ENCODE peak calls at places on chromosomes 3 and 15, in five cellular contexts. One of them, this sample, is unnamed.

GRCh38 chr3:31634485-31634884 is 101.8 kb downstream of the STT3B start:
- DNase-seq in endothelial cell of umbilical vein: no peak
- DNase-seq in transverse colon: no peak
- DNase-seq in HCT116: no peak
- DNase-seq in stomach: no peak
- DNase-seq in this sample: no peak

GRCh38 chr3:157122116-157122515 is 37.8 kb downstream of the CCNL1 start:
- DNase-seq in stomach: no peak
- DNase-seq in endothelial cell of umbilical vein: peak
- DNase-seq in HCT116: peak
- DNase-seq in transverse colon: no peak
- DNase-seq in this sample: no peak

GRCh38 chr3:181687738-181688137 is 24.0 kb upstream of the SOX2 start:
- DNase-seq in transverse colon: no peak
- DNase-seq in stomach: no peak
- DNase-seq in HCT116: no peak
- DNase-seq in endothelial cell of umbilical vein: no peak
- DNase-seq in this sample: no peak

GRCh38 chr15:65839985-65840384 is 29.3 kb upstream of the RAB11A start:
- DNase-seq in transverse colon: no peak
- DNase-seq in HCT116: no peak
- DNase-seq in stomach: no peak
- DNase-seq in endothelial cell of umbilical vein: no peak
- DNase-seq in this sample: no peak

GRCh38 chr3:160399347-160400047 is at the start of gene SMC4:
- DNase-seq in transverse colon: peak
- DNase-seq in HCT116: peak
- DNase-seq in stomach: peak
- DNase-seq in endothelial cell of umbilical vein: peak
- DNase-seq in this sample: peak

GRCh38 chr3:138081371-138082084 is 33.9 kb downstream of the DZIP1L start:
- DNase-seq in HCT116: no peak
- DNase-seq in endothelial cell of umbilical vein: no peak
- DNase-seq in transverse colon: no peak
- DNase-seq in stomach: no peak
- DNase-seq in this sample: no peak

GRCh38 chr15:87608238-87609028 is 648.1 kb downstream of the NTRK3 start:
- DNase-seq in transverse colon: no peak
- DNase-seq in endothelial cell of umbilical vein: no peak
- DNase-seq in stomach: no peak
- DNase-seq in HCT116: no peak
- DNase-seq in this sample: no peak

GRCh38 chr3:194286747-194287146 is 64.4 kb downstream of the CPN2 start:
- DNase-seq in HCT116: no peak
- DNase-seq in endothelial cell of umbilical vein: no peak
- DNase-seq in stomach: no peak
- DNase-seq in transverse colon: no peak
- DNase-seq in this sample: no peak

GRCh38 chr15:64046347-64047153 is at the start of gene DAPK2:
- DNase-seq in endothelial cell of umbilical vein: peak
- DNase-seq in HCT116: peak
- DNase-seq in transverse colon: peak
- DNase-seq in stomach: peak
- DNase-seq in this sample: peak

GRCh38 chr3:159018341-159018740 is 216.5 kb downstream of the MFSD1 start:
- DNase-seq in stomach: no peak
- DNase-seq in transverse colon: no peak
- DNase-seq in HCT116: no peak
- DNase-seq in endothelial cell of umbilical vein: no peak
- DNase-seq in this sample: no peak

GRCh38 chr3:195750797-195751520 is 30.2 kb downstream of the MUC20 start:
- DNase-seq in HCT116: no peak
- DNase-seq in endothelial cell of umbilical vein: no peak
- DNase-seq in transverse colon: no peak
- DNase-seq in stomach: no peak
- DNase-seq in this sample: peak

GRCh38 chr15:41331281-41331680 is 1.1 kb downstream of the OIP5 start:
- DNase-seq in endothelial cell of umbilical vein: no peak
- DNase-seq in transverse colon: no peak
- DNase-seq in HCT116: no peak
- DNase-seq in stomach: no peak
- DNase-seq in this sample: no peak

GRCh38 chr15:76195506-76196285 is 115.6 kb downstream of the ETFA start:
- DNase-seq in stomach: no peak
- DNase-seq in endothelial cell of umbilical vein: no peak
- DNase-seq in HCT116: no peak
- DNase-seq in transverse colon: no peak
- DNase-seq in this sample: peak

GRCh38 chr3:197354195-197355059 is 56.0 kb upstream of the DLG1 start:
- DNase-seq in transverse colon: peak
- DNase-seq in stomach: peak
- DNase-seq in endothelial cell of umbilical vein: no peak
- DNase-seq in HCT116: no peak
- DNase-seq in this sample: no peak

GRCh38 chr15:40338921-40339620 is 1.7 kb downstream of the CCDC9B start:
- DNase-seq in HCT116: peak
- DNase-seq in transverse colon: peak
- DNase-seq in stomach: no peak
- DNase-seq in endothelial cell of umbilical vein: peak
- DNase-seq in this sample: no peak

GRCh38 chr15:60473135-60473534 is 5.8 kb downstream of the ICE2 start:
- DNase-seq in stomach: no peak
- DNase-seq in HCT116: no peak
- DNase-seq in endothelial cell of umbilical vein: no peak
- DNase-seq in transverse colon: no peak
- DNase-seq in this sample: no peak

GRCh38 chr3:178754852-178755510 is 218.7 kb downstream of the KCNMB2 start:
- DNase-seq in transverse colon: no peak
- DNase-seq in stomach: no peak
- DNase-seq in endothelial cell of umbilical vein: no peak
- DNase-seq in HCT116: no peak
- DNase-seq in this sample: no peak

GRCh38 chr15:56353740-56354139 is 11.5 kb upstream of the TEX9 start:
- DNase-seq in endothelial cell of umbilical vein: no peak
- DNase-seq in transverse colon: no peak
- DNase-seq in HCT116: no peak
- DNase-seq in stomach: no peak
- DNase-seq in this sample: no peak

GRCh38 chr15:56736308-56736707 is 3.0 kb upstream of the ZNF280D start:
- DNase-seq in transverse colon: no peak
- DNase-seq in HCT116: no peak
- DNase-seq in stomach: no peak
- DNase-seq in endothelial cell of umbilical vein: peak
- DNase-seq in this sample: no peak

GRCh38 chr3:120167488-120167887 is 73.2 kb upstream of the GSK3B start:
- DNase-seq in HCT116: no peak
- DNase-seq in endothelial cell of umbilical vein: no peak
- DNase-seq in stomach: no peak
- DNase-seq in transverse colon: no peak
- DNase-seq in this sample: no peak

GRCh38 chr3:31622636-31623288 is 90.0 kb downstream of the STT3B start:
- DNase-seq in HCT116: no peak
- DNase-seq in transverse colon: no peak
- DNase-seq in endothelial cell of umbilical vein: no peak
- DNase-seq in stomach: no peak
- DNase-seq in this sample: no peak

GRCh38 chr15:51793521-51793920 is 35.9 kb upstream of the TMOD3 start:
- DNase-seq in stomach: peak
- DNase-seq in HCT116: no peak
- DNase-seq in endothelial cell of umbilical vein: peak
- DNase-seq in transverse colon: no peak
- DNase-seq in this sample: no peak

GRCh38 chr3:197023241-197023997 is 6.2 kb downstream of the MELTF start:
- DNase-seq in HCT116: no peak
- DNase-seq in endothelial cell of umbilical vein: no peak
- DNase-seq in stomach: no peak
- DNase-seq in transverse colon: no peak
- DNase-seq in this sample: peak

GRCh38 chr3:105594219-105594618 is 227.5 kb downstream of the ALCAM start:
- DNase-seq in endothelial cell of umbilical vein: no peak
- DNase-seq in transverse colon: no peak
- DNase-seq in stomach: no peak
- DNase-seq in HCT116: no peak
- DNase-seq in this sample: no peak

GRCh38 chr3:54862526-54862925 is 65.3 kb downstream of the LRTM1 start:
- DNase-seq in endothelial cell of umbilical vein: no peak
- DNase-seq in HCT116: no peak
- DNase-seq in stomach: no peak
- DNase-seq in transverse colon: no peak
- DNase-seq in this sample: no peak

GRCh38 chr3:49619649-49620048 is 54.5 kb upstream of the APEH start:
- DNase-seq in transverse colon: no peak
- DNase-seq in stomach: no peak
- DNase-seq in HCT116: no peak
- DNase-seq in endothelial cell of umbilical vein: no peak
- DNase-seq in this sample: no peak

GRCh38 chr15:39608185-39608584 is 27.3 kb downstream of the THBS1 start:
- DNase-seq in stomach: no peak
- DNase-seq in transverse colon: no peak
- DNase-seq in endothelial cell of umbilical vein: no peak
- DNase-seq in HCT116: no peak
- DNase-seq in this sample: no peak

GRCh38 chr15:78810377-78811123 is 714 bp downstream of the ADAMTS7 start:
- DNase-seq in endothelial cell of umbilical vein: peak
- DNase-seq in transverse colon: peak
- DNase-seq in stomach: peak
- DNase-seq in HCT116: no peak
- DNase-seq in this sample: peak
- TF ChIP-seq POLR2A in endothelial cell of umbilical vein: no peak
- TF ChIP-seq POLR2A in transverse colon: no peak
- TF ChIP-seq POLR2A in stomach: no peak
- TF ChIP-seq POLR2A in HCT116: no peak
- TF ChIP-seq POLR2A in this sample: no peak

GRCh38 chr3:13705702-13706280 is 156.9 kb downstream of the FBLN2 start:
- DNase-seq in transverse colon: no peak
- DNase-seq in endothelial cell of umbilical vein: no peak
- DNase-seq in stomach: peak
- DNase-seq in HCT116: no peak
- DNase-seq in this sample: peak
- TF ChIP-seq POLR2AphosphoS5 in transverse colon: no peak
- TF ChIP-seq POLR2AphosphoS5 in endothelial cell of umbilical vein: no peak
- TF ChIP-seq POLR2AphosphoS5 in stomach: no peak
- TF ChIP-seq POLR2AphosphoS5 in HCT116: no peak
- TF ChIP-seq POLR2AphosphoS5 in this sample: no peak

GRCh38 chr3:27752926-27753325 is 30.8 kb upstream of the EOMES start:
- DNase-seq in stomach: no peak
- DNase-seq in transverse colon: no peak
- DNase-seq in HCT116: no peak
- DNase-seq in endothelial cell of umbilical vein: no peak
- DNase-seq in this sample: no peak
- H3K27ac ChIP-seq in stomach: no peak
- H3K27ac ChIP-seq in transverse colon: no peak
- H3K27ac ChIP-seq in HCT116: no peak
- H3K27ac ChIP-seq in endothelial cell of umbilical vein: no peak
- H3K27ac ChIP-seq in this sample: no peak

GRCh38 chr3:48466386-48467109 is 20.0 kb downstream of the ATRIP start:
- DNase-seq in transverse colon: peak
- DNase-seq in stomach: peak
- DNase-seq in HCT116: no peak
- DNase-seq in endothelial cell of umbilical vein: peak
- DNase-seq in this sample: peak
- TF ChIP-seq POLR2A in transverse colon: no peak
- TF ChIP-seq POLR2A in stomach: no peak
- TF ChIP-seq POLR2A in HCT116: no peak
- TF ChIP-seq POLR2A in endothelial cell of umbilical vein: peak
- TF ChIP-seq POLR2A in this sample: no peak

GRCh38 chr3:64056616-64057165 is 33.4 kb upstream of the PSMD6 start:
- DNase-seq in HCT116: no peak
- DNase-seq in stomach: no peak
- DNase-seq in endothelial cell of umbilical vein: no peak
- DNase-seq in transverse colon: no peak
- DNase-seq in this sample: no peak

GRCh38 chr3:64054488-64054887 is 31.2 kb upstream of the PSMD6 start:
- DNase-seq in endothelial cell of umbilical vein: no peak
- DNase-seq in HCT116: no peak
- DNase-seq in transverse colon: no peak
- DNase-seq in stomach: no peak
- DNase-seq in this sample: no peak

GRCh38 chr3:64055076-64055475 is 31.8 kb upstream of the PSMD6 start:
- DNase-seq in endothelial cell of umbilical vein: peak
- DNase-seq in transverse colon: no peak
- DNase-seq in stomach: no peak
- DNase-seq in HCT116: no peak
- DNase-seq in this sample: no peak

GRCh38 chr3:64057231-64057630 is 33.9 kb upstream of the PSMD6 start:
- DNase-seq in stomach: no peak
- DNase-seq in endothelial cell of umbilical vein: no peak
- DNase-seq in transverse colon: no peak
- DNase-seq in HCT116: no peak
- DNase-seq in this sample: no peak

DNA sequence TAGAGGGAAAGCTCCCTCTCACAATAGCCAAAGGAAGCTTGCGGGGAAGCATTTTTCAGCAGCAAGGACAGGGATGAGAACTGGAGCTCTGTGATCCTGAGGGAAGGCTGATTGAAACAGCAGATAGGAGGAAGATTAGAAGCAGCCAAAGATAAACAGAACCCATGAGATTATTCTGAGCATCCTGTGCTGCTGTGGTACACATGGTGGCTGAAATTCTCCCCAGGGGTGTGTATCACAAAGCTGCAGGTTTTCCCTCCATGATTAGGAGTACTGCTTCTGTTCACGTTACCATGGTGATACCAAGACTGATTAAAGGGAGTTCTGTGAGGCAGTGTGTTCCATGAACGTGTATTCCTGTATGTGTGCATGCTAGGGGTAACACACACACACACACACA is 30.3 kb upstream of the PSMD6 start:
- DNase-seq in transverse colon: no peak
- DNase-seq in endothelial cell of umbilical vein: no peak
- DNase-seq in stomach: no peak
- DNase-seq in HCT116: no peak
- DNase-seq in this sample: no peak
- TF ChIP-seq POLR2AphosphoS5 in transverse colon: no peak
- TF ChIP-seq POLR2AphosphoS5 in endothelial cell of umbilical vein: no peak
- TF ChIP-seq POLR2AphosphoS5 in stomach: no peak
- TF ChIP-seq POLR2AphosphoS5 in HCT116: no peak
- TF ChIP-seq POLR2AphosphoS5 in this sample: no peak